ENCODE peak calls at places on chromosome 10, in seven cellular contexts. F, C, V, M, B, D and S are unnamed samples.

GRCh38 chr10:113656896-113657295 is 6.9 kb downstream of the NRAP start:
- DNase-seq in C (no peak), V (no peak), F (no peak), D (no peak), B (no peak), M (no peak), S (no peak)

GRCh38 chr10:86041116-86041515 is 325.5 kb downstream of the GRID1 start:
- DNase-seq in V (no peak), B (no peak), M (no peak), D (no peak), F (no peak), C (peak; percentile 77), S (no peak)

GRCh38 chr10:110498982-110499795 is 1.5 kb downstream of the DUSP5 start:
- DNase-seq in M (peak; percentile 56), D (peak; percentile 78), F (peak; percentile 61), C (no peak), B (peak; percentile 58), V (peak; percentile 44), S (no peak)

GRCh38 chr10:125444790-125445189 is 238.2 kb downstream of the TEX36 start:
- DNase-seq in F (no peak), D (no peak), M (no peak), B (no peak), C (no peak), V (no peak), S (no peak)

GRCh38 chr10:3020881-3021280 is 46.5 kb upstream of the PFKP start:
- DNase-seq in C (no peak), B (no peak), F (no peak), M (no peak), D (peak; percentile 53), V (no peak), S (no peak)

GRCh38 chr10:91617073-91617580 is 15.7 kb downstream of the PPP1R3C start:
- DNase-seq in D (no peak), F (no peak), C (no peak), B (no peak), V (peak; percentile 73), M (no peak), S (no peak)

GRCh38 chr10:94383515-94383914 is 18.8 kb upstream of the TBC1D12 start:
- DNase-seq in F (no peak), M (no peak), C (no peak), D (no peak), V (no peak), B (no peak), S (no peak)

GRCh38 chr10:15295540-15296325 is 75.4 kb downstream of the FAM171A1 start:
- DNase-seq in C (no peak), B (no peak), D (no peak), M (no peak), F (no peak), V (no peak), S (no peak)

GRCh38 chr10:125411724-125412123 is 251.4 kb upstream of the CTBP2 start:
- DNase-seq in C (no peak), F (no peak), M (no peak), D (no peak), B (no peak), V (peak; percentile 63), S (peak; percentile 86)

GRCh38 chr10:132707776-132708171 is 78.2 kb downstream of the NKX6-2 start:
- DNase-seq in M (no peak), C (no peak), D (peak; percentile 71), V (no peak), F (no peak), B (no peak), S (no peak)

GRCh38 chr10:116907588-116907987 is 58.3 kb downstream of the ENO4 start:
- DNase-seq in D (no peak), C (no peak), V (no peak), M (no peak), F (no peak), B (no peak), S (no peak)

GRCh38 chr10:119658274-119658673 is 7.1 kb downstream of the BAG3 start:
- DNase-seq in M (peak; percentile 39), V (peak; percentile 71), B (peak; percentile 73), D (peak; percentile 58), C (no peak), F (no peak), S (no peak)

GRCh38 chr10:112957589-112958202 is 7.6 kb downstream of the TCF7L2 start:
- DNase-seq in V (no peak), M (no peak), D (no peak), F (no peak), B (no peak), C (no peak), S (no peak)

GRCh38 chr10:93745411-93746065 is 12.2 kb upstream of the LGI1 start:
- DNase-seq in V (no peak), F (peak; percentile 60), C (no peak), M (peak; percentile 19), D (no peak), B (no peak), S (no peak)

GRCh38 chr10:92760609-92761008 is 70.9 kb downstream of the HHEX start:
- DNase-seq in C (no peak), F (no peak), B (no peak), V (peak; percentile 39), D (no peak), M (no peak), S (peak; percentile 27)

GRCh38 chr10:122113161-122113944 is 124.4 kb downstream of the TACC2 start:
- DNase-seq in M (peak; percentile 78), B (peak; percentile 83), C (no peak), F (peak; percentile 80), V (peak; percentile 24), D (peak; percentile 93), S (no peak)

GRCh38 chr10:103636492-103636891 is 143.0 kb downstream of the NEURL1 start:
- DNase-seq in C (no peak), D (no peak), B (no peak), V (no peak), F (no peak), M (no peak), S (no peak)

GRCh38 chr10:90125966-90126600 is 424.7 kb downstream of the KIF20B start:
- DNase-seq in V (no peak), F (no peak), D (no peak), C (no peak), M (no peak), B (no peak), S (no peak)
- TF ChIP-seq CTCF in V (no peak), F (no peak), D (no peak), C (no peak), M (no peak), B (no peak), S (no peak)

DNA sequence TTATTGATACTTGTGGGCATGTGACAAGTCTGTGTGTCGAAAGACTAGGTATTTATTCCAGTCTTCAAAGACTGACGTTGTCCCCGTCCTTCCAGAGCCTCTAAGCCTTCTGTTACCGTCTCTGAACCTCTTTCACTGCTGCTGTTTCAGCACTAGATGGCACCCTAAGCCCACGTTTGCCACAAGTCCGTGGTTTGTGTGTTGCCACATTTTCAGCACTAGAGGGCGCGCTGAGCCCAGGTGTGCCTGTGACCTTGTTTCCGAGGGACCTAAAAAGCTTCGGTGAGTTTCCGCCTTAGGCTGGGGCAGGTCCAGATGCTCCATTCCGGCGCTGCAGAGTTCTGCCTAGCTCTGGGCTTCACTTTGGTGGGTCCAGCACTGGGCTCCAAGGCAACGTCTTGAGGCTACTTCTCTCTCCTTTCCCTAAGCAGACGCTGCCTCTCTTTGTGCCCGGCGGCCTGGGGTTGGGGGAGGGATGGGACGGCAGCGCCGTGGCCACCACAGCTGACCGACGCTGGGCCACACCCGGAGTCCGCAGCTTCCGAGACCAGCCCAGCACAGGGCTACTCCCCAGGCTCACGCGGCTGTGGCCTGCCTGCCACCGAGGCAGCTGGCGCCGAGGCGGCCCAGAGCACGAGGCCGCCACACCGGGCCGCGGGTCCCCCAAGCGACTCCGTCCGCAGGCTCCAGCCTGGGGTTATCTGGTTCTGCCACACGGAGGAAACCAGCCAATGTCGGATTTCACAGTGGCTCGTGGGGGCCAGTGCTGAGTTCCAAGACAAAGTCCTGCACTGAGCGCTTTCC is 520.2 kb downstream of the REEP3 start:
- DNase-seq in C (no peak), M (peak; percentile 80), F (peak; percentile 69), V (peak; percentile 47), B (peak; percentile 54), D (peak; percentile 83), S (peak; percentile 29)
- H3K4me3 ChIP-seq in C (no peak overlapping the region), M (no peak overlapping the region), F (no peak overlapping the region), V (peak overlapping the region; percentile 27), B (peak overlapping the region; percentile 43), D (peak overlapping the region; percentile 31), S (no peak overlapping the region)

GRCh38 chr10:130764651-130765050 is 546.9 kb downstream of the TCERG1L start:
- DNase-seq in C (no peak), D (no peak), V (no peak), F (no peak), M (no peak), B (no peak), S (no peak)

GRCh38 chr10:130762481-130762880 is 549.0 kb downstream of the TCERG1L start:
- DNase-seq in D (no peak), M (no peak), V (no peak), F (no peak), B (no peak), C (no peak), S (no peak)

GRCh38 chr10:130763071-130763470 is 548.5 kb downstream of the TCERG1L start:
- DNase-seq in F (no peak), V (no peak), C (no peak), D (no peak), B (no peak), M (no peak), S (no peak)

GRCh38 chr10:130761896-130762295 is 549.6 kb downstream of the TCERG1L start:
- DNase-seq in V (no peak), F (no peak), B (no peak), C (no peak), M (no peak), D (no peak), S (no peak)

GRCh38 chr10:130763491-130763890 is 548.0 kb downstream of the TCERG1L start:
- DNase-seq in C (no peak), F (no peak), B (no peak), D (no peak), V (no peak), M (no peak), S (no peak)
- TF ChIP-seq CTCF in C (no peak), F (no peak), B (no peak), D (no peak), V (no peak), M (no peak), S (no peak)

GRCh38 chr10:98353105-98353504 is 61.9 kb downstream of the PYROXD2 start:
- DNase-seq in B (no peak), C (no peak), M (no peak), D (no peak), V (no peak), F (no peak), S (no peak)

GRCh38 chr10:98351831-98352402 is 63.1 kb downstream of the PYROXD2 start:
- DNase-seq in M (peak; percentile 10), C (no peak), V (no peak), D (peak; percentile 24), B (no peak), F (no peak), S (no peak)

GRCh38 chr10:98346847-98347246 is 68.1 kb downstream of the PYROXD2 start:
- DNase-seq in C (no peak), D (no peak), B (no peak), F (no peak), V (no peak), M (no peak), S (no peak)

GRCh38 chr10:98344589-98345038 is 70.4 kb downstream of the PYROXD2 start:
- DNase-seq in D (no peak), M (peak; percentile 64), V (peak; percentile 42), B (peak; percentile 77), F (no peak), C (no peak), S (no peak)

DNA sequence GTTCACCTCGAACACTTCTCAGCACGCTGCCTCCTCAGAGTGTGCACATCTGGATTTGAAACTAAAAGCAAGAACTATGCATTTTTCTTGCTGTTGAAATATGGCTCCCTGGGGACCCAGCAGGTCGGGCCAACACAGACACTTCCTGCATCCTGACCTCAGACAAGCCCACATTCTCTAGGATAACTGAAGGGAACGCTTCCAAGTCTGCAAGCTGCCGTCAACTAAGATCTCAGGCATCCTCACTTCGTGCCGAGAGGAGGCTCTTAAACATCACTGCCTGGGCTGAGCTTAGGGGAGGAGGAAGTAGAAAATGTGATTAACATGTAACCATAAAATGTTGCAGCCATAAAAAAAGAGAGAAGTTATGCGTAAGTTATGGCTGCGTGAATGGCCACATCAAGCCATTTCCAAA is 65.5 kb downstream of the PYROXD2 start:
- DNase-seq in V (peak; percentile 97), B (peak; percentile 54), F (no peak), M (peak; percentile 39), D (no peak), C (no peak), S (peak; percentile 99)
- H3K4me3 ChIP-seq in V (no peak overlapping the region), B (no peak overlapping the region), F (no peak overlapping the region), M (no peak overlapping the region), D (no peak overlapping the region), C (no peak overlapping the region), S (no peak overlapping the region)